ENCODE peak calls at places on chromosomes 11 and 22, in four cellular contexts. A, Z, G and C are unnamed samples.

GRCh38 chr11:75346912-75347647 is 4.4 kb downstream of the ARRB1 start:
- DNase-seq in A (no peak), Z (no peak), G (no peak), C (no peak)

GRCh38 chr11:75317446-75318122 is 33.9 kb downstream of the ARRB1 start:
- DNase-seq in A (no peak), Z (no peak), G (no peak), C (no peak)

GRCh38 chr11:68870470-68870869 is 28.8 kb upstream of the CPT1A start:
- DNase-seq in A (no peak), Z (no peak), G (no peak), C (no peak)

GRCh38 chr22:46047841-46048595 is 71.1 kb upstream of the WNT7B start:
- DNase-seq in A (no peak), Z (no peak), G (no peak), C (no peak)

GRCh38 chr11:1297011-1297575 is 12.3 kb downstream of the TOLLIP start:
- DNase-seq in A (no peak), Z (no peak), G (no peak), C (no peak)

GRCh38 chr11:130211781-130212401 is 52.3 kb downstream of the ST14 start:
- DNase-seq in A (no peak), Z (no peak), G (no peak), C (no peak)

GRCh38 chr11:133714471-133715375 is 130.6 kb downstream of the SPATA19 start:
- DNase-seq in A (no peak), Z (no peak), G (no peak), C (no peak)

GRCh38 chr11:64074239-64074638 is 38.5 kb downstream of the FLRT1 start:
- DNase-seq in A (no peak), Z (peak; percentile 80), G (no peak), C (no peak)

GRCh38 chr11:19559746-19560145 is 152.9 kb upstream of the NAV2 start:
- DNase-seq in A (no peak), Z (no peak), G (no peak), C (no peak)

GRCh38 chr22:42309865-42310264 is 39.4 kb upstream of the TCF20 start:
- DNase-seq in A (no peak), Z (no peak), G (no peak), C (no peak)

GRCh38 chr11:128448487-128448886 is 138.9 kb downstream of the ETS1 start:
- DNase-seq in A (peak; percentile 89), Z (no peak), G (no peak), C (no peak)

GRCh38 chr11:1163911-1164735 is 6.4 kb downstream of the MUC5AC start:
- DNase-seq in A (no peak), Z (no peak), G (no peak), C (no peak)

GRCh38 chr22:20514658-20515406 is 7.4 kb downstream of the MED15 start:
- DNase-seq in A (no peak), Z (no peak), G (no peak), C (no peak)

GRCh38 chr11:63017306-63017974 is 1.8 kb upstream of the SLC22A8 start:
- DNase-seq in A (no peak), Z (no peak), G (no peak), C (peak; percentile 25)

GRCh38 chr11:79052539-79052938 is 388.3 kb downstream of the TENM4 start:
- DNase-seq in A (no peak), Z (peak; percentile 27), G (no peak), C (peak; percentile 44)

DNA sequence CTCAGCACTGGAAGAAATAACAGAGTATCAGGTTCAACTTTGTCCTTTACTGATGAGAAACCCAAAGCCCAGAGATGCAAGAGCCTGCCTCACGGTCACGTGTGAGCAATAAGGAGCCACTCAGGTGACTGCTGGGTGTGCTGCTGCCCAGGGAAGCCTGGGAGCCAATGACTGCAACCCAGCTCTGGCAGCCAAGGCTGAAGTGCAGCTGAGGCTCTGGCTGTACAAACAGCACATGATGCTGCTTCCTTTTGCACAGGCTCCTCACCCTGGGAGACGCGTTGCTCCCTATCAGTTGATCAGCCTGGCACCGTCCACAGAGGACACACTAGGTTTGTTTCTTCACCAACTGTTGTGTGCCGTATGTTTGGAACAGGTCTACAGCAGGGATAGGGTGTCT is 168.7 kb downstream of the EFCAB6 start:
- DNase-seq in A (no peak), Z (no peak), G (no peak), C (no peak)
- TF ChIP-seq BHLHE40 in A (no peak), Z (no peak), G (no peak), C (no peak)

DNA sequence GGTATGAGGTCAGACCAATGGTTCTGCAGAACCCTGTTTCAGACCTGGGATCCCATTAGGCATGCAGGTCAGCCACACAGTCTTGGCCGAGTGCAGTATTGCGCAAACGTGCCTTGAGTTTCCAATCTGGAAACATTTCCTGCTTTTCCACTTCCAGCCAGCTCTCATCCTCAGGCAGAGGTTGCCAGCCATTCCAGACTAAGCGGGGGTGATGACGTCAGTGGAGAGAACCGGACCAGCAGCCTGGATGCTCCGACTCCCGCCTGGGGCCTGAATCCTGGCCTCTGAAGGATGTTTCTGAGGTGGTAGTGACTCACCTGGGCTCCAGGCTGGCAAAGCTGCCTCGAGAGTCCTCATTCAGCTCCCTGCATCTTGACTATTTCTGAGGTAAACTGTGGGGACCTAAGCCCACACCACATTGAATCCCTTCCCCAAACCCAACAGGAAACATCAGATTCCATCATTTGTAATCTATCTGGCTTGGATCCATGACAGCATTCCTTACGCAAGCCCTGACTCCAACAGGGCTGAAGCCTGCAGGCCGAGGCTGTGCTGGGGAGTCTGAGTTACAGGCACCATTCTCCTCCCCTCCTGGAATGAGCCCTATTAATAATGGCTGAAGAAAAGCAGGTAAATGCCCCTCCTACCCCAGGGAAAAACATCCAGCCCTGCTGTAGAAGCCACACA is 83.0 kb downstream of the ABTB2 start:
- DNase-seq in A (no peak), Z (no peak), G (no peak), C (no peak)
- TF ChIP-seq FOXK2 in A (no peak), Z (no peak), G (no peak), C (no peak)

DNA sequence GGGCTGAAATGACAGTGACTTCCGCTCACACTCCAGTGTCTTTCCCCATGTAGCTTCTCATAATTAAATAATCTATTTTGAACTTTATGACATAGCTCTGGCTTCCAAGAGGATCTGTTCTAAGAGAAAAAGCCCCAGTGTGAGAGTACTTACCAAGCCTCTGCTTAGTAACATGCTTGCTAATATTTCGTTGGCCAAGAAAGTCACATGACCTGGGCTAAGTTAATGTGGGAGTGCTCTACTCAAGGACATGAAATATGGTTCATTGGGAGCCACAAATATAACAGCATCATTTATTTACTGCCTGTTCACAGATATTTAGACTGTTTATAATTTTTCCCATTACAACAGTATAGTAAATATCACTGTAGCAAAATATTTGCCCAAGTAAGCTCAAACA is 42.5 kb downstream of the CCDC73 start:
- DNase-seq in A (no peak), Z (peak; percentile 7), G (no peak), C (peak; percentile 14)
- TF ChIP-seq TARDBP in A (no peak), Z (no peak), G (no peak), C (no peak)

GRCh38 chr11:66363805-66364535 is 7.6 kb downstream of the SLC29A2 start:
- DNase-seq in A (no peak), Z (peak; percentile 86), G (no peak), C (peak; percentile 85)
- TF ChIP-seq BHLHE40 in A (no peak), Z (no peak), G (no peak), C (no peak)

GRCh38 chr11:65468874-65469333 is 29.9 kb upstream of the MALAT1 start:
- DNase-seq in A (peak; percentile 76), Z (peak; percentile 61), G (no peak), C (peak; percentile 52)
- TF ChIP-seq FOXK2 in A (no peak), Z (no peak), G (no peak), C (no peak)

GRCh38 chr11:44601471-44602370 is 36.3 kb downstream of the CD82 start:
- DNase-seq in A (no peak), Z (no peak), G (no peak), C (no peak)
- TF ChIP-seq TARDBP in A (no peak), Z (no peak), G (no peak), C (no peak)